ENCODE peak calls at places on chromosomes 6 and 20, in seven cellular contexts. H, L, S, W, D, G and O are unnamed samples.

GRCh38 chr6:28274888-28275287 is 6.5 kb upstream of the PGBD1 start:
- DNase-seq in H (no peak), L (no peak), S (no peak), W (no peak), D (no peak), G (no peak), O (no peak)

GRCh38 chr6:43990627-43991619 is 136.3 kb downstream of the MRPL14 start:
- DNase-seq in H (peak; percentile 93), L (no peak), S (no peak), W (no peak), D (peak; percentile 74), G (no peak), O (peak; percentile 30)

GRCh38 chr6:52325695-52326471 is 36.1 kb upstream of the PAQR8 start:
- DNase-seq in H (no peak), L (no peak), S (no peak), W (no peak), D (no peak), G (no peak), O (no peak)

GRCh38 chr6:30555428-30556005 is 772 bp downstream of the GNL1 start:
- DNase-seq in H (peak; percentile 53), L (no peak), S (no peak), W (no peak), D (no peak), G (no peak), O (peak; percentile 78)

GRCh38 chr6:119110601-119111548 is 32.4 kb upstream of the FAM184A start:
- DNase-seq in H (peak; percentile 78), L (peak; percentile 41), S (no peak), W (peak; percentile 32), D (peak; percentile 35), G (peak; percentile 5), O (peak; percentile 80)

GRCh38 chr6:134740473-134741192 is 209.3 kb downstream of the ALDH8A1 start:
- DNase-seq in H (peak; percentile 80), L (no peak), S (no peak), W (no peak), D (no peak), G (no peak), O (peak; percentile 69)

GRCh38 chr6:168100011-168100802 is 21.2 kb upstream of the FRMD1 start:
- DNase-seq in H (no peak), L (no peak), S (no peak), W (no peak), D (no peak), G (no peak), O (no peak)

GRCh38 chr20:58875541-58876134 is 23.1 kb downstream of the GNAS start:
- DNase-seq in H (no peak), L (no peak), S (no peak), W (no peak), D (no peak), G (no peak), O (peak; percentile 46)

GRCh38 chr6:151374024-151374423 is 17.3 kb downstream of the ZBTB2 start:
- DNase-seq in H (peak; percentile 42), L (peak; percentile 12), S (no peak), W (peak; percentile 35), D (no peak), G (no peak), O (no peak)

GRCh38 chr20:14493408-14493807 is 156.0 kb upstream of the FLRT3 start:
- DNase-seq in H (no peak), L (no peak), S (no peak), W (no peak), D (no peak), G (no peak), O (no peak)

GRCh38 chr6:140812636-140813035 is 1320.1 kb upstream of the GJE1 start:
- DNase-seq in H (peak; percentile 56), L (no peak), S (no peak), W (no peak), D (no peak), G (no peak), O (peak; percentile 23)

GRCh38 chr20:891121-892080 is 24.7 kb downstream of the ANGPT4 start:
- DNase-seq in H (no peak), L (no peak), S (no peak), W (no peak), D (no peak), G (no peak), O (no peak)

GRCh38 chr6:157535354-157536217 is 154.6 kb downstream of the ZDHHC14 start:
- DNase-seq in H (peak; percentile 75), L (no peak), S (no peak), W (peak; percentile 36), D (peak; percentile 72), G (no peak), O (peak; percentile 41)

GRCh38 chr20:63223121-63223825 is 7.3 kb upstream of the YTHDF1 start:
- DNase-seq in H (peak; percentile 50), L (peak; percentile 63), S (no peak), W (peak; percentile 54), D (no peak), G (peak; percentile 34), O (peak; percentile 76)

GRCh38 chr6:143187173-143187908 is 126.7 kb downstream of the AIG1 start:
- DNase-seq in H (peak; percentile 93), L (no peak), S (no peak), W (no peak), D (peak; percentile 83), G (no peak), O (peak; percentile 59)

GRCh38 chr6:108951351-108951953 is 103.2 kb downstream of the ARMC2 start:
- DNase-seq in H (no peak), L (no peak), S (no peak), W (no peak), D (no peak), G (no peak), O (no peak)

GRCh38 chr6:56838965-56839364 is 115.9 kb upstream of the BEND6 start:
- DNase-seq in H (no peak), L (no peak), S (no peak), W (no peak), D (no peak), G (no peak), O (no peak)

GRCh38 chr6:10759312-10759839 is 11.8 kb downstream of the TMEM14B start:
- DNase-seq in H (peak; percentile 97), L (no peak), S (no peak), W (no peak), D (peak; percentile 19), G (no peak), O (peak; percentile 80)

GRCh38 chr6:2124260-2124709 is 121.1 kb downstream of the GMDS start:
- DNase-seq in H (peak; percentile 68), L (no peak), S (no peak), W (no peak), D (no peak), G (no peak), O (no peak)